ENCODE peak calls at places on chromosomes 12 and 14, in ten cellular contexts. H is neuronal stem cell; L is germinal center; C is skeletal muscle cell; Q is coronary artery; F is activated CD8-positive, alpha-beta T cell treated with anti-CD3 and anti-CD28 coated beads, Interleukin-2, amount 10 ng/mL, durations not matched to agents 7 days and 5 days; J is GM03348; O is NCI-H2171 treated with DMSO at 0.1 percent for 48 hours; B is NCI-H1694 treated with DMSO at 0.1 percent for 48 hours; K is activated T-cell treated with anti-CD3 and anti-CD28 coated beads for 1 hour. A is an unnamed sample.
A peak's percentile ranks its signal among the peaks of the same experiment; 100 is the strongest.

GRCh38 chr14:99260116-99260515 is 11.9 kb downstream of the BCL11B start:
- DNase-seq in H (no peak), L (no peak), C (no peak), Q (no peak), F (no peak), J (no peak), O (no peak), B (no peak), K (no peak), A (no peak)

GRCh38 chr14:103126088-103126872 is 3.0 kb downstream of the TNFAIP2 start:
- DNase-seq in H (no peak), L (no peak), C (no peak), Q (no peak), F (no peak), J (no peak), O (no peak), B (no peak), K (no peak), A (no peak)

GRCh38 chr14:101444116-101444515 is 117.2 kb upstream of the DIO3 start:
- DNase-seq in H (no peak), L (no peak), C (peak; percentile 9), Q (no peak), F (no peak), J (peak; percentile 46), O (no peak), B (no peak), K (no peak), A (no peak)

GRCh38 chr12:81255947-81256346 is 178.1 kb downstream of the ACSS3 start:
- DNase-seq in H (no peak), L (no peak), C (no peak), Q (no peak), F (no peak), J (no peak), O (no peak), B (no peak), K (no peak), A (no peak)

GRCh38 chr12:34395056-34396005 is 373.0 kb downstream of the ALG10 start:
- DNase-seq in H (no peak), L (no peak), C (no peak), Q (peak; percentile 52), F (no peak), J (peak; percentile 3), O (no peak), B (no peak), K (no peak), A (no peak)

GRCh38 chr12:45655186-45655585 is 74.3 kb upstream of the ARID2 start:
- DNase-seq in H (no peak), L (no peak), C (no peak), Q (no peak), F (peak; percentile 80), J (no peak), O (peak; percentile 37), B (peak; percentile 37), K (peak; percentile 36), A (no peak)

GRCh38 chr12:57765003-57765697 is 1.7 kb downstream of the CYP27B1 start:
- DNase-seq in H (no peak), L (peak; percentile 53), C (no peak), Q (no peak), F (peak; percentile 67), J (peak; percentile 52), O (peak; percentile 36), B (no peak), K (peak; percentile 48), A (no peak)

GRCh38 chr12:107894589-107894988 is 120.1 kb downstream of the ASCL4 start:
- DNase-seq in H (no peak), L (no peak), C (no peak), Q (no peak), F (no peak), J (no peak), O (no peak), B (no peak), K (no peak), A (no peak)

GRCh38 chr12:65192963-65193516 is 23.7 kb downstream of the LEMD3 start:
- DNase-seq in H (no peak), L (no peak), C (no peak), Q (no peak), F (no peak), J (no peak), O (no peak), B (no peak), K (no peak), A (no peak)

GRCh38 chr12:56687225-56688128 is 607 bp downstream of the PTGES3 start:
- DNase-seq in H (no peak), L (peak; percentile 51), C (no peak), Q (peak; percentile 82), F (peak; percentile 57), J (peak; percentile 46), O (peak; percentile 63), B (no peak), K (peak; percentile 40), A (peak; percentile 54)

GRCh38 chr12:9925746-9926393 is 6.3 kb downstream of the CLEC2A start:
- DNase-seq in H (peak; percentile 14), L (no peak), C (peak; percentile 4), Q (no peak), F (peak; percentile 33), J (peak; percentile 41), O (no peak), B (no peak), K (no peak), A (peak; percentile 11)

GRCh38 chr12:92676710-92677109 is 26.1 kb upstream of the PLEKHG7 start:
- DNase-seq in H (no peak), L (no peak), C (no peak), Q (no peak), F (no peak), J (no peak), O (no peak), B (no peak), K (no peak), A (no peak)

GRCh38 chr12:52551466-52551865 is 1.5 kb downstream of the KRT71 start:
- DNase-seq in H (no peak), L (no peak), C (no peak), Q (no peak), F (no peak), J (no peak), O (no peak), B (no peak), K (no peak), A (no peak)

GRCh38 chr12:92596388-92596787 is 106.4 kb upstream of the PLEKHG7 start:
- DNase-seq in H (no peak), L (no peak), C (peak; percentile 64), Q (no peak), F (no peak), J (peak; percentile 12), O (no peak), B (no peak), K (no peak), A (no peak)